ENCODE peak calls at places on chromosomes 5 and 9, in five cellular contexts. One of them, this sample, is unnamed. For H3K4me1 and H3K9me3, the result is how much of the 10 kb centered on the place peaks cover.

GRCh38 chr9:71285191-71285656 is 163.8 kb upstream of the TRPM3 start:
- DNase-seq in CD8-positive, alpha-beta T cell: no peak
- DNase-seq in heart left ventricle: peak
- DNase-seq in spleen: no peak
- DNase-seq in psoas muscle: no peak
- DNase-seq in this sample: no peak

GRCh38 chr5:57338068-57338848 is 144.4 kb downstream of the ACTBL2 start:
- DNase-seq in heart left ventricle: no peak
- DNase-seq in psoas muscle: no peak
- DNase-seq in spleen: no peak
- DNase-seq in CD8-positive, alpha-beta T cell: no peak
- DNase-seq in this sample: no peak

GRCh38 chr5:77957-78804 is 13.8 kb upstream of the PLEKHG4B start:
- DNase-seq in spleen: peak
- DNase-seq in CD8-positive, alpha-beta T cell: no peak
- DNase-seq in psoas muscle: no peak
- DNase-seq in heart left ventricle: no peak
- DNase-seq in this sample: no peak

GRCh38 chr5:149323235-149324205 is 21.8 kb upstream of the GRPEL2 start:
- DNase-seq in spleen: no peak
- DNase-seq in CD8-positive, alpha-beta T cell: no peak
- DNase-seq in heart left ventricle: no peak
- DNase-seq in psoas muscle: no peak
- DNase-seq in this sample: no peak

GRCh38 chr5:42974546-42974945 is 65.6 kb downstream of the ANXA2R start:
- DNase-seq in spleen: no peak
- DNase-seq in heart left ventricle: no peak
- DNase-seq in psoas muscle: no peak
- DNase-seq in CD8-positive, alpha-beta T cell: no peak
- DNase-seq in this sample: no peak

GRCh38 chr5:10735569-10736255 is 25.3 kb downstream of the DAP start:
- DNase-seq in CD8-positive, alpha-beta T cell: no peak
- DNase-seq in spleen: peak
- DNase-seq in heart left ventricle: no peak
- DNase-seq in psoas muscle: no peak
- DNase-seq in this sample: no peak

GRCh38 chr9:95336281-95336680 is 18.8 kb upstream of the FANCC start:
- DNase-seq in spleen: no peak
- DNase-seq in heart left ventricle: no peak
- DNase-seq in CD8-positive, alpha-beta T cell: peak
- DNase-seq in psoas muscle: no peak
- DNase-seq in this sample: no peak

GRCh38 chr9:37915911-37916470 is 12.1 kb upstream of the SLC25A51 start:
- DNase-seq in heart left ventricle: no peak
- DNase-seq in CD8-positive, alpha-beta T cell: no peak
- DNase-seq in spleen: peak
- DNase-seq in psoas muscle: no peak
- DNase-seq in this sample: no peak

GRCh38 chr5:64292611-64293215 is 127.1 kb downstream of the RNF180 start:
- DNase-seq in heart left ventricle: no peak
- DNase-seq in CD8-positive, alpha-beta T cell: no peak
- DNase-seq in spleen: no peak
- DNase-seq in psoas muscle: no peak
- DNase-seq in this sample: no peak

GRCh38 chr5:135851186-135851906 is 16.9 kb downstream of the SLC25A48 start:
- DNase-seq in spleen: no peak
- DNase-seq in heart left ventricle: no peak
- DNase-seq in CD8-positive, alpha-beta T cell: no peak
- DNase-seq in psoas muscle: no peak
- DNase-seq in this sample: no peak

GRCh38 chr9:101429736-101430135 is 5.8 kb downstream of the ALDOB start:
- DNase-seq in spleen: no peak
- DNase-seq in CD8-positive, alpha-beta T cell: no peak
- DNase-seq in psoas muscle: no peak
- DNase-seq in heart left ventricle: no peak
- DNase-seq in this sample: no peak

GRCh38 chr5:199821-200645 is 8.7 kb downstream of the LRRC14B start:
- DNase-seq in CD8-positive, alpha-beta T cell: peak
- DNase-seq in heart left ventricle: no peak
- DNase-seq in spleen: peak
- DNase-seq in psoas muscle: no peak
- DNase-seq in this sample: no peak

GRCh38 chr5:171421331-171422262 is 2.1 kb downstream of the FGF18 start:
- DNase-seq in heart left ventricle: no peak
- DNase-seq in psoas muscle: no peak
- DNase-seq in CD8-positive, alpha-beta T cell: no peak
- DNase-seq in spleen: peak
- DNase-seq in this sample: peak

GRCh38 chr5:73152411-73153388 is 20.3 kb upstream of the TMEM174 start:
- DNase-seq in heart left ventricle: no peak
- DNase-seq in CD8-positive, alpha-beta T cell: no peak
- DNase-seq in spleen: no peak
- DNase-seq in psoas muscle: no peak
- DNase-seq in this sample: no peak

GRCh38 chr5:73654861-73655318 is 28.9 kb downstream of the ARHGEF28 start:
- DNase-seq in heart left ventricle: no peak
- DNase-seq in psoas muscle: no peak
- DNase-seq in CD8-positive, alpha-beta T cell: no peak
- DNase-seq in spleen: no peak
- DNase-seq in this sample: no peak

GRCh38 chr5:135526924-135527323 is 8.8 kb downstream of the NEUROG1 start:
- DNase-seq in CD8-positive, alpha-beta T cell: no peak
- DNase-seq in spleen: no peak
- DNase-seq in psoas muscle: no peak
- DNase-seq in heart left ventricle: no peak
- DNase-seq in this sample: no peak

GRCh38 chr9:129176786-129177442 is 1.1 kb downstream of the IER5L start:
- DNase-seq in spleen: peak
- DNase-seq in heart left ventricle: peak
- DNase-seq in psoas muscle: peak
- DNase-seq in CD8-positive, alpha-beta T cell: no peak
- DNase-seq in this sample: no peak

GRCh38 chr9:85487872-85488271 is 253.9 kb downstream of the AGTPBP1 start:
- DNase-seq in psoas muscle: no peak
- DNase-seq in heart left ventricle: no peak
- DNase-seq in CD8-positive, alpha-beta T cell: no peak
- DNase-seq in spleen: no peak
- DNase-seq in this sample: no peak

GRCh38 chr5:150488519-150489357 is 19.2 kb upstream of the NDST1 start:
- DNase-seq in psoas muscle: peak
- DNase-seq in spleen: no peak
- DNase-seq in heart left ventricle: peak
- DNase-seq in CD8-positive, alpha-beta T cell: no peak
- DNase-seq in this sample: peak

GRCh38 chr5:52674815-52675545 is 112.7 kb upstream of the ITGA1 start:
- DNase-seq in heart left ventricle: no peak
- DNase-seq in spleen: no peak
- DNase-seq in psoas muscle: no peak
- DNase-seq in CD8-positive, alpha-beta T cell: no peak
- DNase-seq in this sample: no peak

GRCh38 chr9:23825700-23826099 is 340 bp downstream of the ELAVL2 start:
- DNase-seq in heart left ventricle: no peak
- DNase-seq in CD8-positive, alpha-beta T cell: no peak
- DNase-seq in psoas muscle: no peak
- DNase-seq in spleen: no peak
- DNase-seq in this sample: no peak

GRCh38 chr9:93300175-93300572 is 116.2 kb downstream of the WNK2 start:
- DNase-seq in spleen: peak
- DNase-seq in heart left ventricle: no peak
- DNase-seq in psoas muscle: no peak
- DNase-seq in CD8-positive, alpha-beta T cell: no peak
- DNase-seq in this sample: no peak

GRCh38 chr5:148897842-148898241 is 71.4 kb downstream of the ADRB2 start:
- DNase-seq in psoas muscle: no peak
- DNase-seq in heart left ventricle: no peak
- DNase-seq in spleen: no peak
- DNase-seq in CD8-positive, alpha-beta T cell: no peak
- DNase-seq in this sample: no peak

GRCh38 chr5:178234121-178234752 is 1.6 kb upstream of the PHYKPL start:
- DNase-seq in CD8-positive, alpha-beta T cell: no peak
- DNase-seq in heart left ventricle: no peak
- DNase-seq in psoas muscle: no peak
- DNase-seq in spleen: no peak
- DNase-seq in this sample: no peak
- H3K4me1 ChIP-seq in CD8-positive, alpha-beta T cell: half or more
- H3K4me1 ChIP-seq in heart left ventricle: under half
- H3K4me1 ChIP-seq in psoas muscle: half or more
- H3K4me1 ChIP-seq in spleen: half or more
- H3K4me1 ChIP-seq in this sample: under half

GRCh38 chr9:65411336-65411735 is 126.3 kb upstream of the FOXD4L5 start:
- DNase-seq in spleen: peak
- DNase-seq in CD8-positive, alpha-beta T cell: no peak
- DNase-seq in psoas muscle: no peak
- DNase-seq in heart left ventricle: no peak
- DNase-seq in this sample: no peak
- H3K9me3 ChIP-seq in spleen: under half
- H3K9me3 ChIP-seq in CD8-positive, alpha-beta T cell: under half
- H3K9me3 ChIP-seq in psoas muscle: under half
- H3K9me3 ChIP-seq in heart left ventricle: under half
- H3K9me3 ChIP-seq in this sample: under half

DNA sequence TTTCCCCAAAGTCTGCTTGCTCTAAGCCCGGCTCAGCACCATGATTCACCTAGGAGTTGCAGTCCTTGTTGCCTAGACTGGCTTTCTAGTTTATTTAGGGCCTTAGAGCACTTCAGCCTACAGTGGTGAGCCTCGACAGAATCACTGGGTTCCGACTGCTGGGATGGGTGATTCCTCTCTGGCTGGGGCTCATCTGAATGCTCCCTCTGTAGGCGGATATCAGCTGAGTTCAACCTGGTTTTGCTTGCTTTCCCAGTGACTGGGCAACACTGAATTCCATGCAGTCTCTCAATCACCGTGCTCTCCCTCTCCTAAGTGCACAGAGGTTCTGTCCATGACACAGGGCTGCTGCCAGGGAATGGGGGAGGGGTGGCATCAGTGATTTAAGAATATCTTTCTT is 54.1 kb downstream of the OSMR start:
- DNase-seq in psoas muscle: no peak
- DNase-seq in heart left ventricle: no peak
- DNase-seq in CD8-positive, alpha-beta T cell: no peak
- DNase-seq in spleen: no peak
- DNase-seq in this sample: no peak
- TF ChIP-seq CTCF in psoas muscle: no peak
- TF ChIP-seq CTCF in heart left ventricle: no peak
- TF ChIP-seq CTCF in CD8-positive, alpha-beta T cell: no peak
- TF ChIP-seq CTCF in spleen: no peak
- TF ChIP-seq CTCF in this sample: no peak

GRCh38 chr9:33158555-33159057 is 8.5 kb downstream of the B4GALT1 start:
- DNase-seq in psoas muscle: no peak
- DNase-seq in CD8-positive, alpha-beta T cell: peak
- DNase-seq in spleen: no peak
- DNase-seq in heart left ventricle: no peak
- DNase-seq in this sample: no peak

GRCh38 chr9:33159058-33159759 is 7.9 kb downstream of the B4GALT1 start:
- DNase-seq in heart left ventricle: peak
- DNase-seq in spleen: peak
- DNase-seq in psoas muscle: peak
- DNase-seq in CD8-positive, alpha-beta T cell: peak
- DNase-seq in this sample: peak

GRCh38 chr9:33157960-33158359 is 9.2 kb downstream of the B4GALT1 start:
- DNase-seq in heart left ventricle: no peak
- DNase-seq in psoas muscle: no peak
- DNase-seq in CD8-positive, alpha-beta T cell: no peak
- DNase-seq in spleen: no peak
- DNase-seq in this sample: peak

GRCh38 chr9:33161011-33161588 is 6.0 kb downstream of the B4GALT1 start:
- DNase-seq in heart left ventricle: peak
- DNase-seq in spleen: peak
- DNase-seq in psoas muscle: peak
- DNase-seq in CD8-positive, alpha-beta T cell: peak
- DNase-seq in this sample: peak

DNA sequence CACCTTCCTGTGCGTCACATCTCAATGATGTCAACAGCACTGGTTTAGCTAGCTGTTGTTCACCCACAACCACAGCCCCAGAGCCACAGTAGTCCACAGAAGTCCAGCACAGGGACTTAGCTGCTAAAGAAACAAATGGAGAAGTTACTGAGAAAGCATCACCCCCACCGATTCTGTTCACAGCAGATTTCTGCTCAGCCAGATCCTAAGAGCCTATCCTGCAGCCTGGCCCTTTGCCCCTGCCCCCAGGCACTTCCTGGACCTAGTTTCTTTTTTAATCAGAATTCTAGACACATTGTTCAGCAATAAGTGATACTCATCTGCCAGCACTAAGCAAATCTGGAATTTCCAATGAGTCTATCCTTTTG is 7.4 kb downstream of the B4GALT1 start:
- DNase-seq in CD8-positive, alpha-beta T cell: peak
- DNase-seq in heart left ventricle: peak
- DNase-seq in spleen: peak
- DNase-seq in psoas muscle: peak
- DNase-seq in this sample: peak
- H3K4me1 ChIP-seq in CD8-positive, alpha-beta T cell: half or more
- H3K4me1 ChIP-seq in heart left ventricle: half or more
- H3K4me1 ChIP-seq in spleen: half or more
- H3K4me1 ChIP-seq in psoas muscle: half or more
- H3K4me1 ChIP-seq in this sample: half or more

GRCh38 chr5:23717486-23717885 is 210.1 kb downstream of the PRDM9 start:
- DNase-seq in heart left ventricle: no peak
- DNase-seq in spleen: no peak
- DNase-seq in psoas muscle: no peak
- DNase-seq in CD8-positive, alpha-beta T cell: no peak
- DNase-seq in this sample: no peak

GRCh38 chr5:23727271-23727670 is 219.9 kb downstream of the PRDM9 start:
- DNase-seq in spleen: no peak
- DNase-seq in CD8-positive, alpha-beta T cell: no peak
- DNase-seq in psoas muscle: no peak
- DNase-seq in heart left ventricle: no peak
- DNase-seq in this sample: no peak

GRCh38 chr5:23721336-23721735 is 213.9 kb downstream of the PRDM9 start:
- DNase-seq in psoas muscle: no peak
- DNase-seq in CD8-positive, alpha-beta T cell: no peak
- DNase-seq in spleen: no peak
- DNase-seq in heart left ventricle: no peak
- DNase-seq in this sample: no peak
- H3K9me3 ChIP-seq in psoas muscle: under half
- H3K9me3 ChIP-seq in CD8-positive, alpha-beta T cell: under half
- H3K9me3 ChIP-seq in spleen: under half
- H3K9me3 ChIP-seq in heart left ventricle: under half
- H3K9me3 ChIP-seq in this sample: under half